ENCODE peak calls at places on chromosome 20, in seven cellular contexts. M is heart right ventricle, S is GM10248, W is Calu3, B is body of pancreas, Z is progenitor cell of endocrine pancreas, K is HFF-Myc. G is an unnamed sample.

GRCh38 chr20:24891546-24892393 is 57.3 kb upstream of the CST7 start:
- DNase-seq in S (peak), W (no peak), M (no peak), K (no peak), Z (no peak), B (no peak), G (no peak)

GRCh38 chr20:48444249-48444648 is 383.6 kb downstream of the PREX1 start:
- DNase-seq in B (no peak), Z (no peak), K (no peak), W (no peak), S (no peak), M (no peak), G (no peak)

GRCh38 chr20:7843613-7844012 is 96.6 kb downstream of the HAO1 start:
- DNase-seq in S (no peak), K (no peak), M (no peak), B (no peak), W (no peak), Z (no peak), G (peak)

GRCh38 chr20:47251154-47252020 is 105.1 kb downstream of the ZMYND8 start:
- DNase-seq in B (no peak), W (no peak), Z (no peak), K (no peak), S (no peak), M (no peak), G (no peak)

GRCh38 chr20:56833427-56833826 is 204.3 kb downstream of the TFAP2C start:
- DNase-seq in B (no peak), M (no peak), W (no peak), Z (no peak), S (no peak), K (no peak), G (no peak)

GRCh38 chr20:19067986-19068385 is 144.5 kb upstream of the SLC24A3 start:
- DNase-seq in S (no peak), M (no peak), B (no peak), W (no peak), Z (no peak), K (no peak), G (no peak)

GRCh38 chr20:17619351-17620093 is 49.6 kb downstream of the DSTN start:
- DNase-seq in B (peak), S (no peak), W (no peak), Z (no peak), K (no peak), M (no peak), G (peak)

GRCh38 chr20:49445176-49445575 is 37.3 kb downstream of the KCNB1 start:
- DNase-seq in B (no peak), Z (no peak), M (no peak), S (no peak), W (peak), K (no peak), G (no peak)

GRCh38 chr20:19964289-19965263 is 52.6 kb upstream of the NAA20 start:
- DNase-seq in Z (no peak), M (no peak), K (peak), S (no peak), W (no peak), B (peak), G (no peak)

GRCh38 chr20:10916312-10916711 is 242.5 kb upstream of the JAG1 start:
- DNase-seq in M (no peak), W (no peak), B (no peak), Z (no peak), S (no peak), K (no peak), G (no peak)

GRCh38 chr20:37800618-37801017 is 102.3 kb upstream of the VSTM2L start:
- DNase-seq in B (no peak), W (no peak), K (no peak), S (no peak), Z (no peak), M (no peak), G (no peak)

GRCh38 chr20:32777177-32777956 is 15.2 kb downstream of the DNMT3B start:
- DNase-seq in B (peak), W (peak), S (peak), Z (no peak), M (no peak), K (no peak), G (no peak)

GRCh38 chr20:49928411-49929141 is 7.6 kb upstream of the RNF114 start:
- DNase-seq in S (peak), Z (peak), W (peak), B (peak), M (peak), K (peak), G (peak)

GRCh38 chr20:57106030-57106682 is 160.3 kb downstream of the BMP7 start:
- DNase-seq in B (no peak), M (no peak), W (no peak), K (no peak), S (no peak), Z (no peak), G (no peak)

GRCh38 chr20:13772529-13772928 is 12.2 kb downstream of the ESF1 start:
- DNase-seq in W (no peak), S (no peak), Z (no peak), B (no peak), M (no peak), K (no peak), G (no peak)

GRCh38 chr20:13777171-13777601 is 7.5 kb downstream of the ESF1 start:
- DNase-seq in B (no peak), Z (no peak), S (no peak), M (no peak), K (no peak), W (no peak), G (no peak)

GRCh38 chr20:13775867-13776266 is 8.9 kb downstream of the ESF1 start:
- DNase-seq in Z (no peak), M (no peak), K (no peak), B (no peak), W (no peak), S (no peak), G (no peak)

GRCh38 chr20:13770141-13770540 is 14.6 kb downstream of the ESF1 start:
- DNase-seq in M (no peak), W (no peak), B (no peak), S (no peak), K (no peak), Z (no peak), G (no peak)

DNA sequence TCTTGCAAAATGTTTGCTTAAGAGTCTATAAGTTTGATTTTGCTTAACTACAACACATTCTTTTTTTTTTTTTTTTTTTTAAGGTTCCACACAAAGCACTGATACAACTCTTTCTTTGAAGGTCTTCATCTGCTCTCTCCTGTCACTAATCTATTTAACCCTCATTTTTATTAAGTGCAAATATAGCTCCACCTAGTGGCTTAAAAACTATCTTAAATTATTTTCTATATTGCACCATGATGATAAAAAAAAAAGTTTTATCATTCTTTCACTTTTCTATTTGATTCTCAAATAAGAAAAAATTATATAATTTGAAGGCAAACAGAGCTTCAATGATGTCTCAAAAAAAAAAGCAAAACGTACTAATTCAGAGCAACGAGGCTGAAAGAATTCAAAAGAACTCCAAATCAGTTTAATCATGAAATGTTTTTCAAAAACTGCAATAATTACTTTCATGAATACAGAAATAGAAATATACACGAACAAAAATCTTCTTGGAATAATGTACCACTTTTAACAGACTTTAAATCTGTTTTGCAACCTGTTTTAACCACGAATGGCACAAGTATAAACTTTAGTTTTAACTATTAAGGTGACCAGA is 12.8 kb downstream of the ESF1 start:
- DNase-seq in W (no peak), S (peak), M (no peak), B (no peak), K (no peak), Z (no peak), G (no peak)
- TF ChIP-seq CTCF in W (no peak), S (no peak), M (peak), B (no peak), K (peak), Z (peak), G (no peak)

GRCh38 chr20:62401331-62401779 is 5.7 kb downstream of the CABLES2 start:
- DNase-seq in S (no peak), K (no peak), B (no peak), M (no peak), W (no peak), Z (no peak), G (no peak)
- TF ChIP-seq CTCF in S (no peak), K (no peak), B (no peak), M (no peak), W (no peak), Z (peak), G (no peak)

GRCh38 chr20:13119583-13119982 is 101.5 kb upstream of the ISM1 start:
- DNase-seq in S (peak), Z (peak), B (peak), W (peak), M (no peak), K (peak), G (no peak)
- TF ChIP-seq CTCF in S (peak), Z (peak), B (peak), W (peak), M (peak), K (peak), G (no peak)

DNA sequence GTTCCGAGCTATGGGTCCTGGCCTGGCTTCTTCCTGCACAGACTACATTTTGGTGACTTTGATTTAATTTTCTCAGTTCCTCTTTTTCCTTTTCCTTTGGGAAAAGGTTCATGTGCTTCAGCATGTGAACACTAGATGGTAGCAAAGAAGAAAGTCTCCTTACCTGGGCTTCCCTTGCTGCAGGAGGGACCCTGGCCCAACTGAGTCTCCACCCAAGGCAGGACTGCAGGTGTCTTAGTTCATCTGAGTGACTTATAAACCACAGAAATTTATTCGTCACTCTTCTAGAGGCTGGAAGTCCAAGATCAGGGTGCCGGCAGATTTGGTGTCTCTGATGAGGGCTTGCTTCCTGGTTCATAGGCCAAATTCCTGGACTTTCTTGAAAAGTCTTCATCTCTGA is 163.2 kb downstream of the SYCP2 start:
- DNase-seq in M (no peak), B (no peak), Z (no peak), W (peak), K (no peak), S (no peak), G (no peak)
- TF ChIP-seq CTCF in M (peak), B (no peak), Z (peak), W (peak), K (no peak), S (no peak), G (no peak)

GRCh38 chr20:58629213-58629575 is 21.9 kb upstream of the STX16 start:
- DNase-seq in S (no peak), M (no peak), Z (no peak), K (no peak), B (no peak), W (no peak), G (no peak)

GRCh38 chr20:58627212-58628072 is 23.6 kb upstream of the STX16 start:
- DNase-seq in S (peak), Z (no peak), B (no peak), W (no peak), M (no peak), K (no peak), G (no peak)

GRCh38 chr20:58633161-58634035 is 17.7 kb upstream of the STX16 start:
- DNase-seq in W (no peak), S (no peak), B (no peak), M (no peak), Z (no peak), K (no peak), G (no peak)

GRCh38 chr20:58628491-58629212 is 22.4 kb upstream of the STX16 start:
- DNase-seq in M (no peak), Z (no peak), B (no peak), S (no peak), K (no peak), W (no peak), G (no peak)

DNA sequence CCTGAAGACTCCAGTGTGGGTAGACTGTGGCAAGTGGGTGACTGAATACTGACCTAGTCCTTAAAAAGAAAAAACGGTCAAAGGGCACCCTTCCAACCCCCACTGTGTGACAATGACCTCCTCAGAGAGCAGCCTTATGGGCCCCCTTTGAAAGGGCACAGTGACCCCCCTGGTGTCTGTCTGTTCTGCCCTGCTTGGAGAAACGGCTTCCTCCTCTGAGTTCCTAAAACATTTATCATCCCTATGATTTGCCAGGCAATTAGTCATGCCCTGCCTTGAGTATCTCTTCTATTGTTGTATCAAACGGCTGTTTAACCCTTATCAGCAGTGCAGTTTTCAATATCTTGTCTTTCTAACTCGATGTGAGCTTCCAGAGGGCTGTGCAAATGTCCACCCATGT is 21.0 kb upstream of the STX16 start:
- DNase-seq in Z (no peak), W (no peak), M (no peak), S (no peak), B (no peak), K (no peak), G (no peak)
- TF ChIP-seq CTCF in Z (no peak), W (no peak), M (no peak), S (no peak), B (no peak), K (no peak), G (no peak)

GRCh38 chr20:55057779-55058415 is 582.5 kb downstream of the DOK5 start:
- DNase-seq in W (no peak), B (no peak), M (no peak), Z (no peak), K (no peak), S (no peak), G (no peak)
- TF ChIP-seq CTCF in W (no peak), B (no peak), M (peak), Z (peak), K (no peak), S (no peak), G (no peak)

GRCh38 chr20:64051033-64051452 is 1.6 kb upstream of the SOX18 start:
- DNase-seq in S (no peak), Z (no peak), W (no peak), M (no peak), K (no peak), B (no peak), G (no peak)

GRCh38 chr20:64049887-64050260 is 435 bp upstream of the SOX18 start:
- DNase-seq in S (no peak), Z (no peak), W (no peak), K (no peak), M (peak), B (no peak), G (no peak)

GRCh38 chr20:64051532-64052325 is 2.3 kb upstream of the SOX18 start:
- DNase-seq in B (peak), W (no peak), K (no peak), Z (no peak), M (peak), S (no peak), G (no peak)

GRCh38 chr20:64049060-64049886 is at the start of gene SOX18:
- DNase-seq in W (peak), K (no peak), Z (no peak), M (peak), S (no peak), B (no peak), G (no peak)

DNA sequence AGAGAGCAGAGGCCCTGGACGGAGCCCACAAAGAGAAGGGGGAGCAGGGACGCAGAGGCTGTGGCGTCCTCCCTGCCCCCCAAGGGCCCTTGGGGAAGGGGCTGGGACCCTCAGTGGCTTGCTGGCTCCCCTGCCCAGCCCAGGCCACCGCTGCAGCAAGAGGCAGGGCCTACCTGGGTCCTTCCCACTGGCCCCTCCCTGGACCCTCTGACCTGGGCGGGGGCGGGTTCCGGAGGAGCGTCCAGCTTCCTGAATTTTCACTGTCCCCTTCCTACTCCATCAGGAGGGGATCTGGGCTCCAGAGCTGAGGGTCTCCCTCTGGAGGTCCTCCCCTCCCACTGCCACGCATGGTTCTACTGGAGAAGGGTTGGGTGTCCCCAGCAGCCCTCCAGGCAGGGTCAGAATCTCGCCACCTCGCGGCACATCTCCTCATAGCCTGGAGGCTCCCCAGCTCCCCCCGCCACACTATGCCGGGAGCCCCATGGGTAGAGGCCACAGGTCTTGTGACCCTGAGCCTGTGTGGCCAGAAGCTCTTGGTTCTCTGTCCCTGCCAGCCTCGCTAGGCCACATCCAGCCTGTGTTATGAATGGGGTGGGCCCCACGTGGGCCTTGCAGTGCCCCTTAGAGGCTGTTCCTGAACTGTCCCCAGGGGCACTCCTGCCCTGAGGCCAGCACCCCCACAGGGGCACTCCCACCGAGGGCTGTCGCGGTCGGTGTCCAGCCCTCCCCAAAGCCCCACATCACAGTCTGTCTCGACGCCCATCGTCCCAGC is 1.0 kb upstream of the SOX18 start:
- DNase-seq in B (no peak), W (no peak), K (no peak), Z (no peak), M (no peak), S (no peak), G (no peak)
- TF ChIP-seq CTCF in B (no peak), W (no peak), K (no peak), Z (no peak), M (peak), S (no peak), G (no peak)

DNA sequence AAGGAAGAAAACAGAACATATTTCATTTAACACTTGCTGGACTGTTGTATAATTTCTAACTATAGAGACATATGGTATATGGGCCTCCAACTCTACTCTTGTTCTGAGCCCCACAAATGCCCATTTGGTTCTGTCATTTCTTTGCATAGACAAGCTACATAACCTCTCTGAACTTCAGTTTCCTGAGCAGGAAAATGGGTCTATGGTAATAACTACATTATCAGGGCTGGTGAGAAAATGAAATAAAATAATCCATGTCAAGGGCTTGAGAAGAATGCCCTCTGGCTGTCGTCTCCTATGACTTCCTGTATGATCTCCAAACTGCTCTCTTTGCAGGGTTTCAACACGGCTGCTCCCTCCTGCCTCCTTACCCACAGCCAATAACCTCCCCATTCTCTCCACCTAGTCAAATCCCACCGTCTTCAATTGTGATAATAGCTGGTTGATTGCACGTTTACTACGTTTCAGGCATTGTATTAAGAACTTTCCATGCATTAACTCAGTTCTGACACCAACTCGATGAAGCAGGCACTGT is 12.0 kb downstream of the ZCCHC3 start:
- DNase-seq in B (no peak), S (no peak), M (no peak), W (no peak), K (no peak), Z (no peak), G (no peak)
- TF ChIP-seq CTCF in B (no peak), S (no peak), M (peak), W (no peak), K (no peak), Z (no peak), G (no peak)

GRCh38 chr20:23059831-23060230 is 10.4 kb upstream of the THBD start:
- DNase-seq in Z (no peak), M (no peak), S (no peak), W (no peak), K (no peak), B (no peak), G (no peak)

GRCh38 chr20:23061713-23062561 is 12.5 kb upstream of the THBD start:
- DNase-seq in Z (no peak), M (peak), W (no peak), S (no peak), B (peak), K (peak), G (no peak)

GRCh38 chr20:23061262-23061661 is 11.8 kb upstream of the THBD start:
- DNase-seq in W (no peak), M (no peak), B (no peak), K (no peak), S (no peak), Z (no peak), G (no peak)

GRCh38 chr20:23060629-23061028 is 11.2 kb upstream of the THBD start:
- DNase-seq in W (no peak), S (no peak), B (no peak), K (no peak), Z (no peak), M (no peak), G (no peak)

DNA sequence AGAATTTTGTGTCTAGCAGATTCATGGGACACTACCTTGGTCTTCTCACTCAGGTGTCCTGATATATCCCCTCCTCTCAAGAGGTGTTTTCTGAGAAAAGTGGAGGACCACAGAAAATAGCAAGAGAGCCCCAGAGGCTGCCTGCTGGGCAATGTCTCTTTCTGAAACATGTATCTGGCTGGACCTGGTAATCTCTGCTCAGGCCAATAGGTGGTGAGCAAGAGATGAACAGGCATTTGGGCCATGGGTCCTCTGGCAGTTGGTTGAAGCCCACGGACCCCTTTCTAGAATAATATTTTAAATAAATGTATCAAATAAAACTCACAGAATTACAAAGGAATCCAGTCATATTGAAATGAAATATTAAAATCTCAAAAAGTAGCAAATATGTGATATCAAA is 8.8 kb upstream of the THBD start:
- DNase-seq in S (no peak), B (no peak), M (no peak), K (no peak), W (no peak), Z (no peak), G (no peak)
- TF ChIP-seq CTCF in S (no peak), B (no peak), M (peak), K (no peak), W (no peak), Z (no peak), G (no peak)

DNA sequence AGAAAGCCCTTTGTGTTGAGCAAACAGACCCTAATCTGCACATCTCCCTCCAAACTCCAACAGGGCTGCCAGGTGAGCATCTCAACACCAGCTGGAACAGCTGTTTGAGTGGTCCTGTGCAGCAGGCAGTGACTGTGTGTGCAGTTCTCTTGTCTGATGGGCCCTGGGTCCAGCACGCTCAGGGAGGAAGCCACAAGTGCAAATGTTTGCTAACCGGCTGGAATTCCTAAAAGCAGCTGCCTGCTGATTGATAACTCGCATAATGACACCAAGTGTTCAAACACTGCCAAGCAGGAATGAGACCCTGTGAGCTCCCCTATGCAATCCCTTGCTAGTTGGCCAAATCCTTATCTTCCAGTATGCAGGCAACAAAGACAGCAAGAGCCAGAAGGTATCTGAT is 650.6 kb downstream of the CBLN4 start:
- DNase-seq in K (no peak), S (no peak), W (no peak), Z (peak), M (no peak), B (no peak), G (no peak)
- TF ChIP-seq CTCF in K (no peak), S (no peak), W (no peak), Z (no peak), M (no peak), B (no peak), G (no peak)

G was measured in omental fat pad.